ENCODE peak calls at places on chromosomes 2 and 18, in seven cellular contexts. Q is A549, J is Peyer's patch, I is suprapubic skin, C is stomach, D is GM12878, V is lower leg skin. Z is an unnamed sample.

GRCh38 chr2:199977984-199978415 is 22.6 kb downstream of the MAIP1 start:
- DNase-seq in C (no peak), D (peak), V (no peak), Q (no peak), I (no peak), J (no peak), Z (no peak)

GRCh38 chr2:105521616-105522015 is 122.8 kb upstream of the FHL2 start:
- DNase-seq in I (no peak), D (no peak), Q (no peak), C (no peak), V (no peak), J (no peak), Z (no peak)

GRCh38 chr18:37565985-37566478 is 434 bp upstream of the CELF4 start:
- DNase-seq in I (no peak), D (no peak), Q (peak), C (peak), J (no peak), V (no peak), Z (no peak)

GRCh38 chr2:68319397-68320117 is at the start of gene CNRIP1:
- DNase-seq in C (peak), V (peak), D (no peak), Q (peak), J (no peak), I (peak), Z (peak)

GRCh38 chr2:65329551-65329950 is 101.9 kb downstream of the ACTR2 start:
- DNase-seq in J (no peak), D (no peak), Q (no peak), V (no peak), I (no peak), C (no peak), Z (no peak)

GRCh38 chr18:79942786-79943607 is 8.5 kb downstream of the SLC66A2 start:
- DNase-seq in D (no peak), C (peak), J (no peak), V (peak), I (peak), Q (no peak), Z (no peak)

GRCh38 chr2:158716091-158716815 is 78.9 kb upstream of the DAPL1 start:
- DNase-seq in Q (no peak), D (no peak), V (peak), I (no peak), J (no peak), C (no peak), Z (no peak)

GRCh38 chr2:102126660-102127059 is 15.9 kb upstream of the IL1R1 start:
- DNase-seq in V (no peak), Q (no peak), J (no peak), I (no peak), C (no peak), D (no peak), Z (no peak)

GRCh38 chr18:76823574-76823973 is 1.2 kb downstream of the ZNF236 start:
- DNase-seq in D (no peak), C (no peak), Q (peak), J (no peak), I (no peak), V (no peak), Z (no peak)

GRCh38 chr18:73043231-73044000 is 175.6 kb upstream of the NETO1 start:
- DNase-seq in I (no peak), D (no peak), Q (no peak), V (no peak), C (no peak), J (no peak), Z (no peak)

GRCh38 chr2:69393963-69394362 is 6.9 kb upstream of the GFPT1 start:
- DNase-seq in C (no peak), I (no peak), V (no peak), Q (no peak), J (no peak), D (no peak), Z (no peak)

GRCh38 chr18:957829-958228 is 53.2 kb downstream of the ADCYAP1 start:
- DNase-seq in V (no peak), D (no peak), Q (no peak), J (no peak), C (no peak), I (no peak), Z (no peak)

GRCh38 chr2:98952971-98953370 is 16.9 kb upstream of the CRACDL start:
- DNase-seq in J (no peak), I (no peak), Q (no peak), D (no peak), C (no peak), V (no peak), Z (no peak)

GRCh38 chr2:216560695-216561370 is 62.2 kb downstream of the RPL37A start:
- DNase-seq in V (no peak), C (no peak), D (no peak), J (no peak), I (no peak), Q (no peak), Z (no peak)

GRCh38 chr18:63624863-63625262 is 19.2 kb downstream of the SERPINB4 start:
- DNase-seq in J (no peak), D (no peak), V (no peak), I (no peak), Q (no peak), C (no peak), Z (no peak)

GRCh38 chr18:9736445-9736844 is 28.3 kb downstream of the RAB31 start:
- DNase-seq in C (no peak), Q (no peak), V (no peak), J (no peak), D (no peak), I (no peak), Z (no peak)

GRCh38 chr2:173886613-173887012 is 78.6 kb downstream of the SP3 start:
- DNase-seq in C (no peak), Q (no peak), V (no peak), J (no peak), I (no peak), D (no peak), Z (no peak)

GRCh38 chr2:175880-176800 is 87.7 kb downstream of the SH3YL1 start:
- DNase-seq in V (no peak), C (no peak), I (no peak), J (peak), D (no peak), Q (no peak), Z (no peak)

GRCh38 chr2:170462433-170463205 is 252.5 kb upstream of the SP5 start:
- DNase-seq in C (no peak), I (no peak), V (no peak), D (no peak), Q (no peak), J (no peak), Z (no peak)

GRCh38 chr2:23916727-23917458 is 10.0 kb downstream of the ATAD2B start:
- DNase-seq in V (no peak), C (no peak), D (no peak), J (no peak), Q (no peak), I (no peak), Z (no peak)

GRCh38 chr2:204131621-204132020 is 195.1 kb downstream of the ICOS start:
- DNase-seq in J (no peak), I (no peak), V (no peak), Q (no peak), D (no peak), C (no peak), Z (no peak)

GRCh38 chr2:68193774-68194372 is 36.2 kb downstream of the PNO1 start:
- DNase-seq in D (no peak), C (no peak), Q (peak), V (no peak), I (no peak), J (no peak), Z (no peak)

GRCh38 chr2:165846056-165846455 is 52.0 kb upstream of the GALNT3 start:
- DNase-seq in C (no peak), J (no peak), D (no peak), V (no peak), I (no peak), Q (no peak), Z (no peak)
- TF ChIP-seq POLR2A in C (no peak), J (no peak), D (no peak), V (no peak), I (no peak), Q (no peak), Z (no peak)

GRCh38 chr2:176140130-176140519 is 10.6 kb downstream of the HOXD8 start:
- DNase-seq in J (peak), V (no peak), D (no peak), Q (no peak), C (no peak), I (peak), Z (no peak)

GRCh38 chr2:176138526-176139169 is 9.1 kb downstream of the HOXD8 start:
- DNase-seq in Q (no peak), C (no peak), J (no peak), V (peak), D (no peak), I (peak), Z (no peak)

GRCh38 chr2:176137883-176138282 is 8.4 kb downstream of the HOXD8 start:
- DNase-seq in V (peak), C (no peak), Q (no peak), I (no peak), D (no peak), J (no peak), Z (no peak)

GRCh38 chr2:176139621-176140020 is 10.1 kb downstream of the HOXD8 start:
- DNase-seq in Q (no peak), J (no peak), D (no peak), C (no peak), I (peak), V (no peak), Z (no peak)

GRCh38 chr2:176139170-176139611 is 9.7 kb downstream of the HOXD8 start:
- DNase-seq in J (no peak), Q (no peak), D (no peak), V (no peak), C (no peak), I (peak), Z (no peak)
- TF ChIP-seq POLR2A in J (no peak), Q (no peak), D (no peak), V (no peak), C (no peak), I (no peak), Z (no peak)

GRCh38 chr2:189762551-189763298 is at the start of gene OSGEPL1:
- DNase-seq in Q (peak), J (peak), D (peak), V (peak), C (peak), I (peak), Z (peak)
- TF ChIP-seq POLR2A in Q (peak), J (no peak), D (peak), V (no peak), C (no peak), I (no peak), Z (peak)

GRCh38 chr2:237864030-237864931 is 4.9 kb downstream of the RAMP1 start:
- DNase-seq in D (no peak), C (no peak), I (no peak), Q (no peak), V (no peak), J (no peak), Z (no peak)

GRCh38 chr2:237866119-237866621 is 6.7 kb downstream of the RAMP1 start:
- DNase-seq in J (no peak), C (no peak), I (no peak), D (no peak), V (peak), Q (no peak), Z (no peak)

GRCh38 chr2:237865623-237866041 is 6.2 kb downstream of the RAMP1 start:
- DNase-seq in Q (no peak), C (no peak), I (no peak), V (no peak), J (no peak), D (no peak), Z (no peak)

GRCh38 chr2:237863659-237864029 is 4.2 kb downstream of the RAMP1 start:
- DNase-seq in I (no peak), C (no peak), V (no peak), D (no peak), Q (no peak), J (no peak), Z (no peak)

GRCh38 chr2:237864940-237865622 is 5.7 kb downstream of the RAMP1 start:
- DNase-seq in Q (no peak), V (peak), C (no peak), I (no peak), J (no peak), D (no peak), Z (no peak)
- TF ChIP-seq POLR2A in Q (no peak), V (no peak), C (no peak), I (no peak), J (no peak), D (no peak), Z (no peak)

GRCh38 chr2:219573166-219573565 is 1.1 kb downstream of the INHA start:
- DNase-seq in Q (no peak), J (no peak), V (no peak), D (no peak), C (no peak), I (no peak), Z (no peak)

GRCh38 chr2:219570194-219570923 is 980 bp downstream of the OBSL1 start:
- DNase-seq in D (no peak), C (no peak), V (no peak), J (no peak), Q (peak), I (no peak), Z (no peak)

GRCh38 chr2:219572237-219573001 is at the start of gene INHA:
- DNase-seq in V (no peak), C (no peak), D (no peak), J (no peak), Q (no peak), I (no peak), Z (no peak)

GRCh38 chr2:219570924-219571310 is 422 bp downstream of the OBSL1 start:
- DNase-seq in I (no peak), V (no peak), D (no peak), J (no peak), Q (no peak), C (no peak), Z (no peak)

GRCh38 chr2:219571311-219572236 is at the start of gene OBSL1:
- DNase-seq in I (no peak), C (peak), J (no peak), Q (peak), D (no peak), V (peak), Z (no peak)
- TF ChIP-seq POLR2A in I (no peak), C (no peak), J (no peak), Q (peak), D (no peak), V (no peak), Z (no peak)

GRCh38 chr2:111668741-111669140 is 215.3 kb downstream of the ANAPC1 start:
- DNase-seq in V (peak), I (no peak), J (no peak), Q (no peak), D (no peak), C (no peak), Z (no peak)

GRCh38 chr2:111673526-111673925 is 210.5 kb downstream of the ANAPC1 start:
- DNase-seq in D (no peak), J (no peak), Q (no peak), C (no peak), I (no peak), V (peak), Z (no peak)

GRCh38 chr2:111669928-111670695 is 213.9 kb downstream of the ANAPC1 start:
- DNase-seq in D (no peak), V (peak), Q (no peak), C (no peak), I (no peak), J (no peak), Z (no peak)

GRCh38 chr2:111670776-111671175 is 213.2 kb downstream of the ANAPC1 start:
- DNase-seq in J (no peak), V (peak), C (no peak), D (no peak), I (no peak), Q (no peak), Z (no peak)

DNA sequence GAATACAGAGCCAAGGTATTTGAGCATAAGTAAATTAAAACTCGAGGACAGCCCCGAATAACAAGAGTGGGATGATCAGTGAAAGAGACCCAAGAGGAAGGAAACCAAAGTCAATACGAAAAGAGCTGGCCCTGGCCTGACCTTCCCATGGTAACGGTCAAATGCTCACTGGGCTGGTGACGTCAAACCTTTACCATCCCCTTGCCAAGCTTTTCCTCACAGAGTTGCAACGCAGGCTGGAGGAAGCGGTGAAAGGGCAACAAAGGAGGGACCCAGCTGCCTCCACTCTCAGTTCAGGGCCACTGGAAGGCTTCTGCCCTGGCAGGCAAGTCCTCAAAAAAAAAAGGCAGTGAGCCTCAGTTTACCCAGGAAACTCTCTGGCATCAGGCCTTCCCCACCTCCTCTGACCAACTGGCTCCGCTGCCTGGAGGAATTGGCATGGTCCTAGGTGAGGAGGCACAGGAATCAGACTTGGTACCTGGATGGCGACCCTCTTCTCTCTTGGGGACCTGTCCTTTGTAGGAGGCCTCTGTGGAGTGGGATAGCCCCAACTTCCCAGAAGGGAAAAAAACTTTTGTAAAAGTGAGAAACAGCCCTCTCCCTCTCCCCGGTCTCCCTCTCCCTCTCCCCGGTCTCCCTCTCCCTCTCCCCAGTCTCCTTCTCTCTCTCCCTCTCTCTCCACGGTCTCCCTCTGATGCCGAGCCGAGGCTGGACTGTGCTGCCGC is 212.4 kb downstream of the ANAPC1 start:
- DNase-seq in V (peak), C (peak), Q (no peak), I (no peak), D (no peak), J (no peak), Z (no peak)
- TF ChIP-seq POLR2A in V (no peak), C (no peak), Q (no peak), I (no peak), D (no peak), J (no peak), Z (no peak)

GRCh38 chr2:8525582-8526402 is 156.1 kb upstream of the ID2 start:
- DNase-seq in C (peak), Q (no peak), J (peak), V (peak), D (peak), I (peak), Z (peak)
- TF ChIP-seq POLR2A in C (no peak), Q (no peak), J (no peak), V (no peak), D (no peak), I (no peak), Z (no peak)

GRCh38 chr2:96762529-96763253 is 2.0 kb downstream of the CNNM4 start:
- DNase-seq in V (no peak), C (no peak), J (no peak), D (no peak), I (no peak), Q (no peak), Z (no peak)

GRCh38 chr2:96760986-96761832 is 507 bp downstream of the CNNM4 start:
- DNase-seq in V (peak), C (peak), D (no peak), Q (no peak), I (peak), J (no peak), Z (no peak)

GRCh38 chr2:96758987-96759386 is 1.7 kb upstream of the CNNM4 start:
- DNase-seq in Q (no peak), V (no peak), D (no peak), C (no peak), J (no peak), I (no peak), Z (no peak)

GRCh38 chr2:96759548-96759947 is 1.2 kb upstream of the CNNM4 start:
- DNase-seq in Q (no peak), I (no peak), J (no peak), D (no peak), V (no peak), C (no peak), Z (no peak)

GRCh38 chr2:96760036-96760985 is at the start of gene CNNM4:
- DNase-seq in D (peak), Q (peak), I (peak), V (peak), J (peak), C (peak), Z (peak)
- TF ChIP-seq POLR2A in D (peak), Q (peak), I (no peak), V (no peak), J (no peak), C (no peak), Z (no peak)

GRCh38 chr18:26090130-26091046 is at the start of gene SS18:
- DNase-seq in D (peak), J (peak), Q (peak), C (peak), I (peak), V (peak), Z (peak)
- TF ChIP-seq POLR2A in D (peak), J (no peak), Q (peak), C (no peak), I (no peak), V (no peak), Z (peak)